ENCODE peak calls at places on chromosomes 2 and 18, in six cellular contexts. One of them, this sample, is unnamed.
A peak's percentile ranks its signal among the peaks of the same experiment; 100 is the strongest.

GRCh38 chr18:49673281-49673680 is 111.4 kb downstream of the LIPG start:
- DNase-seq in left ventricle myocardium inferior: no peak
- DNase-seq in fibroblast of pulmonary artery: no peak
- DNase-seq in bronchial epithelial cell: no peak
- DNase-seq in cardiac fibroblast: no peak
- DNase-seq in neural progenitor cell: no peak
- DNase-seq in this sample: no peak

GRCh38 chr2:38268691-38269309 is 108.3 kb downstream of the ATL2 start:
- DNase-seq in fibroblast of pulmonary artery: no peak
- DNase-seq in cardiac fibroblast: peak; percentile 26
- DNase-seq in left ventricle myocardium inferior: no peak
- DNase-seq in bronchial epithelial cell: no peak
- DNase-seq in neural progenitor cell: no peak
- DNase-seq in this sample: no peak

GRCh38 chr2:105537466-105537865 is 138.6 kb upstream of the FHL2 start:
- DNase-seq in cardiac fibroblast: no peak
- DNase-seq in neural progenitor cell: no peak
- DNase-seq in left ventricle myocardium inferior: no peak
- DNase-seq in fibroblast of pulmonary artery: no peak
- DNase-seq in bronchial epithelial cell: peak; percentile 90
- DNase-seq in this sample: no peak

GRCh38 chr2:218035463-218036100 is 32.8 kb upstream of the TNS1 start:
- DNase-seq in cardiac fibroblast: no peak
- DNase-seq in neural progenitor cell: no peak
- DNase-seq in left ventricle myocardium inferior: no peak
- DNase-seq in bronchial epithelial cell: no peak
- DNase-seq in fibroblast of pulmonary artery: no peak
- DNase-seq in this sample: no peak

GRCh38 chr2:46855805-46856204 is 59.8 kb downstream of the MCFD2 start:
- DNase-seq in cardiac fibroblast: no peak
- DNase-seq in left ventricle myocardium inferior: no peak
- DNase-seq in neural progenitor cell: no peak
- DNase-seq in fibroblast of pulmonary artery: peak; percentile 31
- DNase-seq in bronchial epithelial cell: peak; percentile 90
- DNase-seq in this sample: no peak

GRCh38 chr2:75241696-75242095 is 42.4 kb upstream of the TACR1 start:
- DNase-seq in bronchial epithelial cell: peak; percentile 25
- DNase-seq in cardiac fibroblast: peak; percentile 57
- DNase-seq in left ventricle myocardium inferior: no peak
- DNase-seq in neural progenitor cell: no peak
- DNase-seq in fibroblast of pulmonary artery: peak; percentile 42
- DNase-seq in this sample: no peak

GRCh38 chr2:63434024-63434423 is 154.3 kb downstream of the WDPCP start:
- DNase-seq in cardiac fibroblast: no peak
- DNase-seq in neural progenitor cell: no peak
- DNase-seq in bronchial epithelial cell: no peak
- DNase-seq in fibroblast of pulmonary artery: no peak
- DNase-seq in left ventricle myocardium inferior: no peak
- DNase-seq in this sample: no peak

GRCh38 chr2:133063792-133064191 is 393.8 kb upstream of the LYPD1 start:
- DNase-seq in fibroblast of pulmonary artery: peak; percentile 44
- DNase-seq in neural progenitor cell: peak; percentile 85
- DNase-seq in left ventricle myocardium inferior: no peak
- DNase-seq in cardiac fibroblast: peak; percentile 50
- DNase-seq in bronchial epithelial cell: peak; percentile 22
- DNase-seq in this sample: no peak

GRCh38 chr2:118231759-118232158 is 143.5 kb downstream of the INSIG2 start:
- DNase-seq in neural progenitor cell: no peak
- DNase-seq in fibroblast of pulmonary artery: no peak
- DNase-seq in cardiac fibroblast: no peak
- DNase-seq in left ventricle myocardium inferior: no peak
- DNase-seq in bronchial epithelial cell: no peak
- DNase-seq in this sample: no peak

GRCh38 chr2:110679337-110679707 is 1.5 kb upstream of the BUB1 start:
- DNase-seq in neural progenitor cell: no peak
- DNase-seq in bronchial epithelial cell: peak; percentile 2
- DNase-seq in cardiac fibroblast: peak; percentile 16
- DNase-seq in fibroblast of pulmonary artery: peak; percentile 18
- DNase-seq in left ventricle myocardium inferior: no peak
- DNase-seq in this sample: no peak

GRCh38 chr2:62099523-62100175 is 96.3 kb upstream of the B3GNT2 start:
- DNase-seq in bronchial epithelial cell: no peak
- DNase-seq in neural progenitor cell: no peak
- DNase-seq in left ventricle myocardium inferior: no peak
- DNase-seq in cardiac fibroblast: no peak
- DNase-seq in fibroblast of pulmonary artery: no peak
- DNase-seq in this sample: no peak

GRCh38 chr2:201915446-201915845 is 109.1 kb downstream of the CDK15 start:
- DNase-seq in fibroblast of pulmonary artery: no peak
- DNase-seq in left ventricle myocardium inferior: no peak
- DNase-seq in bronchial epithelial cell: no peak
- DNase-seq in cardiac fibroblast: no peak
- DNase-seq in neural progenitor cell: no peak
- DNase-seq in this sample: no peak

GRCh38 chr2:48755473-48755872 is at the start of gene LHCGR:
- DNase-seq in bronchial epithelial cell: no peak
- DNase-seq in neural progenitor cell: peak; percentile 69
- DNase-seq in left ventricle myocardium inferior: peak; percentile 15
- DNase-seq in cardiac fibroblast: no peak
- DNase-seq in fibroblast of pulmonary artery: peak; percentile 7
- DNase-seq in this sample: no peak
- H3K4me3 ChIP-seq in bronchial epithelial cell: no peak within 1 kb of the TSS
- H3K4me3 ChIP-seq in neural progenitor cell: peak within 1 kb of the TSS; percentile 42
- H3K4me3 ChIP-seq in left ventricle myocardium inferior: peak within 1 kb of the TSS; percentile 56
- H3K4me3 ChIP-seq in cardiac fibroblast: no peak within 1 kb of the TSS
- H3K4me3 ChIP-seq in fibroblast of pulmonary artery: no peak within 1 kb of the TSS
- H3K4me3 ChIP-seq in this sample: peak within 1 kb of the TSS; percentile 45

GRCh38 chr18:48142353-48142752 is 211.9 kb upstream of the SMAD2 start:
- DNase-seq in neural progenitor cell: no peak
- DNase-seq in bronchial epithelial cell: no peak
- DNase-seq in left ventricle myocardium inferior: no peak
- DNase-seq in fibroblast of pulmonary artery: no peak
- DNase-seq in cardiac fibroblast: no peak
- DNase-seq in this sample: no peak

GRCh38 chr18:48139427-48140347 is 209.2 kb upstream of the SMAD2 start:
- DNase-seq in fibroblast of pulmonary artery: no peak
- DNase-seq in cardiac fibroblast: no peak
- DNase-seq in bronchial epithelial cell: no peak
- DNase-seq in left ventricle myocardium inferior: peak; percentile 71
- DNase-seq in neural progenitor cell: no peak
- DNase-seq in this sample: no peak

GRCh38 chr18:48142994-48143393 is 212.5 kb upstream of the SMAD2 start:
- DNase-seq in neural progenitor cell: no peak
- DNase-seq in left ventricle myocardium inferior: no peak
- DNase-seq in cardiac fibroblast: no peak
- DNase-seq in bronchial epithelial cell: no peak
- DNase-seq in fibroblast of pulmonary artery: no peak
- DNase-seq in this sample: no peak

GRCh38 chr18:48138660-48139426 is 208.4 kb upstream of the SMAD2 start:
- DNase-seq in left ventricle myocardium inferior: no peak
- DNase-seq in neural progenitor cell: no peak
- DNase-seq in cardiac fibroblast: no peak
- DNase-seq in fibroblast of pulmonary artery: no peak
- DNase-seq in bronchial epithelial cell: no peak
- DNase-seq in this sample: no peak

GRCh38 chr18:48140738-48141137 is 210.3 kb upstream of the SMAD2 start:
- DNase-seq in neural progenitor cell: no peak
- DNase-seq in bronchial epithelial cell: no peak
- DNase-seq in left ventricle myocardium inferior: no peak
- DNase-seq in fibroblast of pulmonary artery: no peak
- DNase-seq in cardiac fibroblast: no peak
- DNase-seq in this sample: no peak
- H3K4me3 ChIP-seq in neural progenitor cell: no peak overlapping the region
- H3K4me3 ChIP-seq in bronchial epithelial cell: no peak overlapping the region
- H3K4me3 ChIP-seq in left ventricle myocardium inferior: no peak overlapping the region
- H3K4me3 ChIP-seq in fibroblast of pulmonary artery: no peak overlapping the region
- H3K4me3 ChIP-seq in cardiac fibroblast: no peak overlapping the region
- H3K4me3 ChIP-seq in this sample: no peak overlapping the region

DNA sequence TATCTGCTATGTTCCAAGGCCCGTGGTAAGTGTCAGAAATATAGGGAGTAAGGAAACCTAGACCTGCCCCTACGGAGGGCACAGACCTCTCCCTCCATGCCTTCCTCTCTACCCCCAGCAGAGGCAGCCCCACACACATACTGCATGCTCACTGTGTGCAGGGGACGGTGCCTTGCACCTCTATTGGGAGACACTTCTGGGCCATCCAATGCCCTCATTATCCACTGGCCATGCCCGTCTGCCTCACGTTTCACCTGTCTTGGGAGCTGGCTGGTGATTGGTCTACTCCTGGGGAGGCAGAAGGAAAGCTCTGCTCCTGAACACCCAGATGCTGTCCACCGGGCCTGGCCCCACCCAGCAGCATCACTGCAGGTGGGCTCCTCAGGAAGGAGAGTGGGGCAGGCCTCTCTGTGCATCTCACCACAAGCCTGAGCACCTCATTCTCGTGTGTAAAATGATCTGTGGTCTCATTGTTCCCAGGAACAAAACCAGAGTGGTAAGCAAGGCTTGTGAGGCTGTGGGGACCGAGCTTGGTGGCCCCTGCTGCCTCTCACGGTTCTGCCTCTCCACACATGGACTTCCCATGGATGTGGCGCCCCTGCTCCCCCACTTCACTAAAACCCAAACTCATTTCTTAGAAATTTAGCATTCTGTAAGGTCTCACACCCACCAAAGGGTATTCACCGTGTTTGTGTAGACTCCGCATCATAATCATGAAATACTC is 312.5 kb upstream of the HS6ST1 start:
- DNase-seq in cardiac fibroblast: no peak
- DNase-seq in fibroblast of pulmonary artery: no peak
- DNase-seq in left ventricle myocardium inferior: no peak
- DNase-seq in bronchial epithelial cell: no peak
- DNase-seq in neural progenitor cell: no peak
- DNase-seq in this sample: no peak
- H3K4me3 ChIP-seq in cardiac fibroblast: no peak overlapping the region
- H3K4me3 ChIP-seq in fibroblast of pulmonary artery: no peak overlapping the region
- H3K4me3 ChIP-seq in left ventricle myocardium inferior: no peak overlapping the region
- H3K4me3 ChIP-seq in bronchial epithelial cell: no peak overlapping the region
- H3K4me3 ChIP-seq in neural progenitor cell: no peak overlapping the region
- H3K4me3 ChIP-seq in this sample: no peak overlapping the region

DNA sequence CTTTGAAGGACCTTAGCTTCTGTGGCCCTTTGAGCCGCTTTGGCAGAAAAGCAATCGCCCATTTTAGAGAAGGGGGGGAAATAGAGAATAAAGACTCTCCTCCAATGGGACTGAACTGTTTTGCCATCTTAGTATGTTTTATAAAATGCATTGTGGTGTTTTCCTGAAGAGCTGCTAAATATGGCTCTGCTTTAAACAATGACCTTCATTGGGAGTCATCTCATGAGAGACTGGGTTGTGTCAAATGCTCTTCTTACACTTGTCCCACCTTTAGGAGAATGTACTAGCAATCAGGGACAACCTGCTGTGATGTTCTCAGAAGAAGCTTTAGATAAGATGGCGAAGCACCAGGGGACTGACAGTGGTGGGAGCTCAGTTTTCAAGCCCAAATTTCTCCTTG is 418.9 kb upstream of the POU3F3 start:
- DNase-seq in bronchial epithelial cell: no peak
- DNase-seq in cardiac fibroblast: no peak
- DNase-seq in left ventricle myocardium inferior: no peak
- DNase-seq in neural progenitor cell: no peak
- DNase-seq in fibroblast of pulmonary artery: no peak
- DNase-seq in this sample: no peak
- H3K4me3 ChIP-seq in bronchial epithelial cell: no peak overlapping the region
- H3K4me3 ChIP-seq in cardiac fibroblast: no peak overlapping the region
- H3K4me3 ChIP-seq in left ventricle myocardium inferior: no peak overlapping the region
- H3K4me3 ChIP-seq in neural progenitor cell: peak overlapping the region; percentile 24
- H3K4me3 ChIP-seq in fibroblast of pulmonary artery: no peak overlapping the region
- H3K4me3 ChIP-seq in this sample: no peak overlapping the region

GRCh38 chr18:3540805-3541548 is 91.0 kb downstream of the TGIF1 start:
- DNase-seq in bronchial epithelial cell: peak; percentile 74
- DNase-seq in neural progenitor cell: no peak
- DNase-seq in fibroblast of pulmonary artery: no peak
- DNase-seq in cardiac fibroblast: no peak
- DNase-seq in left ventricle myocardium inferior: no peak
- DNase-seq in this sample: no peak
- H3K4me3 ChIP-seq in bronchial epithelial cell: no peak overlapping the region
- H3K4me3 ChIP-seq in neural progenitor cell: no peak overlapping the region
- H3K4me3 ChIP-seq in fibroblast of pulmonary artery: no peak overlapping the region
- H3K4me3 ChIP-seq in cardiac fibroblast: no peak overlapping the region
- H3K4me3 ChIP-seq in left ventricle myocardium inferior: no peak overlapping the region
- H3K4me3 ChIP-seq in this sample: no peak overlapping the region

GRCh38 chr2:187552959-187553681 is 1.1 kb downstream of the TFPI start:
- DNase-seq in cardiac fibroblast: peak; percentile 90
- DNase-seq in bronchial epithelial cell: peak; percentile 87
- DNase-seq in fibroblast of pulmonary artery: peak; percentile 85
- DNase-seq in neural progenitor cell: no peak
- DNase-seq in left ventricle myocardium inferior: no peak
- DNase-seq in this sample: no peak
- H3K4me3 ChIP-seq in cardiac fibroblast: peak overlapping the region; percentile 68
- H3K4me3 ChIP-seq in bronchial epithelial cell: no peak overlapping the region
- H3K4me3 ChIP-seq in fibroblast of pulmonary artery: peak overlapping the region; percentile 72
- H3K4me3 ChIP-seq in neural progenitor cell: peak overlapping the region; percentile 18
- H3K4me3 ChIP-seq in left ventricle myocardium inferior: peak overlapping the region; percentile 66
- H3K4me3 ChIP-seq in this sample: peak overlapping the region; percentile 71